ENCODE peak calls at places on chromosomes 11 and 22, in ten cellular contexts. L is left colon; X is nephron progenitor cell; B is HCT116; S is GM04504; Z is left ventricle myocardium inferior; H is RKO; Q is activated CD4-positive, alpha-beta T cell treated with anti-CD3 and anti-CD28 coated beads, Interleukin-2, amount 50 U/mL, for 1 hour; A is HL-60; U is stimulated activated effector memory CD8-positive, alpha-beta T cell treated with anti-CD3 and anti-CD28 coated beads, Interleukin-12 subunit alpha, Interleukin-12 subunit beta, amount 100 ng/mL, for 72 hours. I is an unnamed sample.

GRCh38 chr11:403761-404431 is 9.9 kb downstream of the PKP3 start:
- DNase-seq in L (no peak), X (peak; percentile 1), B (no peak), S (no peak), Z (no peak), H (no peak), Q (no peak), A (no peak), U (no peak), I (no peak)

GRCh38 chr11:35148163-35148562 is 9.2 kb downstream of the CD44 start:
- DNase-seq in L (no peak), X (no peak), B (no peak), S (no peak), Z (no peak), H (no peak), Q (no peak), A (no peak), U (no peak), I (no peak)

GRCh38 chr11:126973051-126973450 is 27.5 kb downstream of the KIRREL3 start:
- DNase-seq in L (no peak), X (no peak), B (no peak), S (no peak), Z (no peak), H (no peak), Q (no peak), A (no peak), U (no peak), I (no peak)

GRCh38 chr11:118699508-118700220 is 20.2 kb upstream of the TREH start:
- DNase-seq in L (no peak), X (no peak), B (no peak), S (no peak), Z (no peak), H (no peak), Q (peak; percentile 60), A (no peak), U (no peak), I (no peak)

GRCh38 chr11:80315263-80315662 is 874.4 kb upstream of the TENM4 start:
- DNase-seq in L (no peak), X (no peak), B (no peak), S (no peak), Z (no peak), H (no peak), Q (no peak), A (no peak), U (no peak), I (no peak)

GRCh38 chr11:25453471-25453870 is 878.5 kb upstream of the ANO3 start:
- DNase-seq in L (no peak), X (no peak), B (no peak), S (no peak), Z (no peak), H (no peak), Q (no peak), A (no peak), U (no peak), I (no peak)

GRCh38 chr22:36334838-36335603 is 52.7 kb downstream of the MYH9 start:
- DNase-seq in L (no peak), X (no peak), B (no peak), S (peak; percentile 44), Z (no peak), H (peak; percentile 20), Q (peak; percentile 47), A (peak; percentile 76), U (no peak), I (no peak)

GRCh38 chr22:48084041-48084748 is 1321.7 kb downstream of the TBC1D22A start:
- DNase-seq in L (no peak), X (no peak), B (no peak), S (no peak), Z (no peak), H (no peak), Q (no peak), A (peak; percentile 18), U (no peak), I (no peak)

GRCh38 chr11:123483058-123483457 is 53.0 kb downstream of the GRAMD1B start:
- DNase-seq in L (no peak), X (no peak), B (peak; percentile 41), S (no peak), Z (no peak), H (peak; percentile 50), Q (no peak), A (no peak), U (no peak), I (no peak)

GRCh38 chr11:77854838-77855237 is 33.9 kb downstream of the AAMDC start:
- DNase-seq in L (no peak), X (no peak), B (no peak), S (no peak), Z (no peak), H (no peak), Q (no peak), A (no peak), U (no peak), I (no peak)

GRCh38 chr11:79285756-79286155 is 155.1 kb downstream of the TENM4 start:
- DNase-seq in L (no peak), X (no peak), B (no peak), S (no peak), Z (no peak), H (no peak), Q (no peak), A (no peak), U (no peak), I (no peak)

GRCh38 chr11:86518211-86518610 is 143.5 kb downstream of the CCDC81 start:
- DNase-seq in L (no peak), X (no peak), B (no peak), S (no peak), Z (no peak), H (no peak), Q (no peak), A (no peak), U (no peak), I (no peak)

GRCh38 chr11:112579282-112579681 is 318.6 kb upstream of the PLET1 start:
- DNase-seq in L (no peak), X (no peak), B (no peak), S (no peak), Z (no peak), H (no peak), Q (no peak), A (no peak), U (no peak), I (no peak)

GRCh38 chr11:44496391-44496790 is 69.1 kb upstream of the CD82 start:
- DNase-seq in L (no peak), X (no peak), B (no peak), S (no peak), Z (no peak), H (no peak), Q (no peak), A (no peak), U (no peak), I (no peak)

GRCh38 chr11:125871391-125872137 is 15.9 kb upstream of the HYLS1 start:
- DNase-seq in L (no peak), X (peak; percentile 66), B (peak; percentile 29), S (peak; percentile 10), Z (no peak), H (no peak), Q (peak; percentile 4), A (peak; percentile 30), U (no peak), I (peak; percentile 73)

GRCh38 chr11:102421262-102421661 is 31.3 kb downstream of the TMEM123 start:
- DNase-seq in L (no peak), X (no peak), B (no peak), S (no peak), Z (no peak), H (no peak), Q (no peak), A (no peak), U (no peak), I (no peak)

GRCh38 chr11:67999704-68000103 is 4.2 kb downstream of the UNC93B1 start:
- DNase-seq in L (no peak), X (no peak), B (no peak), S (no peak), Z (no peak), H (no peak), Q (no peak), A (no peak), U (no peak), I (no peak)

GRCh38 chr22:46563381-46564083 is 26.1 kb upstream of the CELSR1 start:
- DNase-seq in L (peak; percentile 92), X (peak; percentile 82), B (peak; percentile 57), S (no peak), Z (peak; percentile 83), H (peak; percentile 37), Q (peak; percentile 82), A (peak; percentile 86), U (peak; percentile 83), I (peak; percentile 92)

GRCh38 chr22:30537083-30537731 is 9.3 kb downstream of the SEC14L6 start:
- DNase-seq in L (no peak), X (no peak), B (no peak), S (no peak), Z (no peak), H (no peak), Q (no peak), A (no peak), U (no peak), I (no peak)

GRCh38 chr11:83025267-83025704 is 46.4 kb downstream of the RAB30 start:
- DNase-seq in L (no peak), X (no peak), B (no peak), S (no peak), Z (no peak), H (no peak), Q (no peak), A (no peak), U (no peak), I (no peak)

GRCh38 chr11:117950320-117950719 is 21.1 kb upstream of the TMPRSS13 start:
- DNase-seq in L (peak; percentile 34), X (no peak), B (no peak), S (no peak), Z (no peak), H (no peak), Q (peak; percentile 59), A (peak; percentile 26), U (no peak), I (no peak)

GRCh38 chr22:32050678-32051515 is 7.8 kb downstream of the SLC5A1 start:
- DNase-seq in L (no peak), X (peak; percentile 8), B (peak; percentile 95), S (peak; percentile 71), Z (no peak), H (peak; percentile 95), Q (peak; percentile 26), A (peak; percentile 76), U (peak; percentile 26), I (no peak)

GRCh38 chr11:80533463-80533862 is 1092.6 kb upstream of the TENM4 start:
- DNase-seq in L (peak; percentile 24), X (no peak), B (no peak), S (no peak), Z (no peak), H (no peak), Q (no peak), A (no peak), U (no peak), I (no peak)

GRCh38 chr11:46275964-46276641 is 1.4 kb upstream of the CREB3L1 start:
- DNase-seq in L (peak; percentile 69), X (no peak), B (no peak), S (no peak), Z (no peak), H (no peak), Q (no peak), A (no peak), U (no peak), I (no peak)

GRCh38 chr11:57515332-57516060 is at the start of gene SLC43A1:
- DNase-seq in L (peak; percentile 61), X (peak; percentile 70), B (no peak), S (no peak), Z (peak; percentile 71), H (peak; percentile 81), Q (no peak), A (peak; percentile 70), U (peak; percentile 20), I (peak; percentile 71)

GRCh38 chr22:37197451-37198289 is 9.6 kb upstream of the C1QTNF6 start:
- DNase-seq in L (peak; percentile 66), X (no peak), B (peak; percentile 92), S (no peak), Z (no peak), H (no peak), Q (no peak), A (no peak), U (no peak), I (no peak)

GRCh38 chr22:50048836-50049235 is 9.3 kb downstream of the TTLL8 start:
- DNase-seq in L (no peak), X (no peak), B (no peak), S (no peak), Z (no peak), H (no peak), Q (no peak), A (no peak), U (no peak), I (no peak)

GRCh38 chr22:44429941-44430587 is 68.0 kb downstream of the RTL6 start:
- DNase-seq in L (no peak), X (no peak), B (no peak), S (no peak), Z (no peak), H (no peak), Q (no peak), A (no peak), U (no peak), I (no peak)